ENCODE peak calls at places on chromosome 20, in eight cellular contexts. O is nephron progenitor cell; W is MV-4-11; Y is dorsolateral prefrontal cortex; D is Calu3; J is H4; Q is CD8-positive, alpha-beta T cell; E is nucleus accumbens. I is an unnamed sample.

GRCh38 chr20:51447097-51447764 is 95.3 kb downstream of the NFATC2 start:
- DNase-seq in O (no peak), W (no peak), Y (no peak), D (peak), J (peak), Q (no peak), E (no peak), I (no peak)

GRCh38 chr20:18986895-18987580 is 173.5 kb downstream of the SCP2D1 start:
- DNase-seq in O (no peak), W (no peak), Y (no peak), D (no peak), J (no peak), Q (no peak), E (no peak), I (no peak)

GRCh38 chr20:4066551-4066950 is 51.2 kb upstream of the RNF24 start:
- DNase-seq in O (no peak), W (no peak), Y (no peak), D (no peak), J (no peak), Q (no peak), E (no peak), I (no peak)

GRCh38 chr20:63503524-63503923 is 4.6 kb upstream of the EEF1A2 start:
- DNase-seq in O (no peak), W (no peak), Y (no peak), D (no peak), J (no peak), Q (no peak), E (no peak), I (no peak)

GRCh38 chr20:2942439-2942838 is 69.2 kb downstream of the PTPRA start:
- DNase-seq in O (no peak), W (no peak), Y (no peak), D (no peak), J (no peak), Q (no peak), E (no peak), I (no peak)

GRCh38 chr20:58905236-58905635 is 52.7 kb downstream of the GNAS start:
- DNase-seq in O (no peak), W (no peak), Y (no peak), D (no peak), J (no peak), Q (no peak), E (no peak), I (no peak)

GRCh38 chr20:62020935-62021701 is 44.6 kb downstream of the TAF4 start:
- DNase-seq in O (no peak), W (no peak), Y (no peak), D (no peak), J (no peak), Q (no peak), E (peak), I (no peak)

GRCh38 chr20:11935754-11936551 is 18.3 kb downstream of the BTBD3 start:
- DNase-seq in O (no peak), W (no peak), Y (no peak), D (no peak), J (no peak), Q (no peak), E (no peak), I (no peak)

GRCh38 chr20:50848341-50848808 is 53.5 kb downstream of the BCAS4 start:
- DNase-seq in O (no peak), W (peak), Y (no peak), D (no peak), J (no peak), Q (no peak), E (peak), I (no peak)

GRCh38 chr20:54015496-54015895 is 54.9 kb downstream of the BCAS1 start:
- DNase-seq in O (no peak), W (no peak), Y (no peak), D (no peak), J (no peak), Q (no peak), E (no peak), I (no peak)

GRCh38 chr20:61588356-61589054 is 336.4 kb downstream of the CDH4 start:
- DNase-seq in O (peak), W (no peak), Y (no peak), D (no peak), J (no peak), Q (no peak), E (no peak), I (no peak)

GRCh38 chr20:7799872-7800271 is 140.4 kb downstream of the HAO1 start:
- DNase-seq in O (no peak), W (no peak), Y (no peak), D (no peak), J (no peak), Q (no peak), E (no peak), I (no peak)

GRCh38 chr20:48015943-48016723 is 230.9 kb upstream of the SULF2 start:
- DNase-seq in O (no peak), W (no peak), Y (no peak), D (no peak), J (peak), Q (no peak), E (no peak), I (no peak)

GRCh38 chr20:1214838-1215261 is 11.0 kb upstream of the RAD21L1 start:
- DNase-seq in O (no peak), W (no peak), Y (no peak), D (no peak), J (no peak), Q (no peak), E (no peak), I (no peak)

GRCh38 chr20:34689486-34689885 is 12.6 kb upstream of the PIGU start:
- DNase-seq in O (no peak), W (peak), Y (no peak), D (no peak), J (no peak), Q (no peak), E (no peak), I (no peak)

GRCh38 chr20:52494244-52494643 is 302.7 kb upstream of the ZFP64 start:
- DNase-seq in O (no peak), W (no peak), Y (no peak), D (no peak), J (peak), Q (peak), E (no peak), I (no peak)

GRCh38 chr20:43388267-43389081 is 69.2 kb upstream of the SRSF6 start:
- DNase-seq in O (no peak), W (no peak), Y (peak), D (no peak), J (no peak), Q (no peak), E (peak), I (no peak)

GRCh38 chr20:57167971-57168693 is 98.3 kb downstream of the BMP7 start:
- DNase-seq in O (peak), W (no peak), Y (no peak), D (no peak), J (peak), Q (no peak), E (no peak), I (no peak)

GRCh38 chr20:35196313-35196712 is 24.4 kb downstream of the PROCR start:
- DNase-seq in O (no peak), W (no peak), Y (no peak), D (no peak), J (no peak), Q (no peak), E (no peak), I (no peak)

GRCh38 chr20:17533396-17533795 is 2.2 kb upstream of the BFSP1 start:
- DNase-seq in O (no peak), W (peak), Y (no peak), D (no peak), J (peak), Q (no peak), E (no peak), I (no peak)

GRCh38 chr20:18314786-18315406 is 26.6 kb downstream of the ZNF133 start:
- DNase-seq in O (no peak), W (no peak), Y (no peak), D (no peak), J (no peak), Q (no peak), E (no peak), I (no peak)

GRCh38 chr20:45550765-45551164 is 3.6 kb upstream of the EPPIN start:
- DNase-seq in O (no peak), W (no peak), Y (no peak), D (no peak), J (no peak), Q (no peak), E (no peak), I (no peak)

GRCh38 chr20:14877616-14878015 is 540.2 kb upstream of the FLRT3 start:
- DNase-seq in O (no peak), W (no peak), Y (no peak), D (no peak), J (no peak), Q (no peak), E (no peak), I (no peak)

GRCh38 chr20:24703284-24703610 is 233.8 kb downstream of the SYNDIG1 start:
- DNase-seq in O (no peak), W (no peak), Y (no peak), D (no peak), J (no peak), Q (no peak), E (no peak), I (no peak)

GRCh38 chr20:23917024-23917725 is 37.6 kb upstream of the CST5 start:
- DNase-seq in O (no peak), W (no peak), Y (no peak), D (no peak), J (no peak), Q (no peak), E (no peak), I (no peak)

GRCh38 chr20:60238992-60239655 is 280.9 kb downstream of the CDH26 start:
- DNase-seq in O (no peak), W (no peak), Y (no peak), D (no peak), J (no peak), Q (no peak), E (no peak), I (no peak)

GRCh38 chr20:48606841-48607543 is 220.8 kb downstream of the PREX1 start:
- DNase-seq in O (no peak), W (no peak), Y (peak), D (no peak), J (no peak), Q (no peak), E (no peak), I (no peak)

GRCh38 chr20:63639093-63639860 is 12.4 kb upstream of the GMEB2 start:
- DNase-seq in O (no peak), W (peak), Y (no peak), D (no peak), J (no peak), Q (peak), E (no peak), I (no peak)

GRCh38 chr20:64226686-64227576 is 28.6 kb upstream of the PCMTD2 start:
- DNase-seq in O (no peak), W (no peak), Y (no peak), D (no peak), J (no peak), Q (peak), E (no peak), I (no peak)

GRCh38 chr20:47241345-47241781 is 115.1 kb downstream of the ZMYND8 start:
- DNase-seq in O (no peak), W (no peak), Y (no peak), D (no peak), J (no peak), Q (no peak), E (no peak), I (no peak)

GRCh38 chr20:32482251-32483220 is 102.6 kb downstream of the NOL4L start:
- DNase-seq in O (peak), W (peak), Y (no peak), D (peak), J (no peak), Q (no peak), E (no peak), I (peak)

GRCh38 chr20:23150304-23151007 is 64.3 kb upstream of the CD93 start:
- DNase-seq in O (no peak), W (no peak), Y (no peak), D (no peak), J (no peak), Q (no peak), E (no peak), I (no peak)